ENCODE peak calls at places on chromosomes 5 and 9, in four cellular contexts. G is PC-3, K is psoas muscle, W is coronary artery. H is an unnamed sample.

GRCh38 chr5:66617991-66618768 is 22.0 kb downstream of the MAST4 start:
- DNase-seq in G (no peak), K (no peak), W (no peak), H (no peak)

GRCh38 chr5:138947780-138948179 is 72.6 kb upstream of the LRRTM2 start:
- DNase-seq in G (no peak), K (no peak), W (no peak), H (no peak)

GRCh38 chr5:155953335-155953734 is 373.6 kb upstream of the SGCD start:
- DNase-seq in G (no peak), K (no peak), W (no peak), H (no peak)

GRCh38 chr9:116450378-116451139 is 236.5 kb upstream of the TRIM32 start:
- DNase-seq in G (peak), K (no peak), W (no peak), H (peak)

GRCh38 chr5:73816656-73817420 is 190.8 kb downstream of the ARHGEF28 start:
- DNase-seq in G (no peak), K (no peak), W (no peak), H (peak)

GRCh38 chr9:15144567-15145174 is 162.3 kb downstream of the TTC39B start:
- DNase-seq in G (peak), K (no peak), W (no peak), H (peak)

GRCh38 chr5:79346420-79346824 is 110.5 kb downstream of the JMY start:
- DNase-seq in G (peak), K (no peak), W (no peak), H (peak)

GRCh38 chr9:133942206-133942975 is 49.7 kb downstream of the VAV2 start:
- DNase-seq in G (no peak), K (peak), W (no peak), H (no peak)

DNA sequence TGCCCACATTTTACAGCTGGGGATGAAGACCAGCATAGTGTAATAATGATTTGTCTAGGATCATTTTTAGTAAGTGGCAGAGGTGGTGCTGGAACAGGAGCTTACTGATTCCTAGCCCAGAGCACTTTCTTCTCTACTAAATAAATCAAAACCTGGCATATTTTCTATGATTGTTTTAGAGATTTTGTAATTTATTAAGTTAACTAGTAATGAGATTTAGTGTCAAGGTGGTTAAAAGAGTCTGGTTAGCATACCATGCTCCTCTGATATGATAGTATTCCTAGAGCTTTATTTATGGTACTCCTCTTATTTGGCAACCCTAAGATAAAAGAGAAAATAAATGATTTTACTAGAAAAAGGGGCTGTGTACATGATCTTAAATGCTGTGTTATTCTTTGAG is 604.0 kb downstream of the ISL1 start:
- DNase-seq in G (no peak), K (no peak), W (no peak), H (no peak)
- TF ChIP-seq CTCF in G (no peak), K (no peak), W (no peak), H (no peak)

GRCh38 chr5:160467555-160468418 is 46.1 kb downstream of the PTTG1 start:
- DNase-seq in G (peak), K (peak), W (no peak), H (peak)
- H3K4me3 ChIP-seq in G (peak), K (peak), W (peak), H (no peak)

DNA sequence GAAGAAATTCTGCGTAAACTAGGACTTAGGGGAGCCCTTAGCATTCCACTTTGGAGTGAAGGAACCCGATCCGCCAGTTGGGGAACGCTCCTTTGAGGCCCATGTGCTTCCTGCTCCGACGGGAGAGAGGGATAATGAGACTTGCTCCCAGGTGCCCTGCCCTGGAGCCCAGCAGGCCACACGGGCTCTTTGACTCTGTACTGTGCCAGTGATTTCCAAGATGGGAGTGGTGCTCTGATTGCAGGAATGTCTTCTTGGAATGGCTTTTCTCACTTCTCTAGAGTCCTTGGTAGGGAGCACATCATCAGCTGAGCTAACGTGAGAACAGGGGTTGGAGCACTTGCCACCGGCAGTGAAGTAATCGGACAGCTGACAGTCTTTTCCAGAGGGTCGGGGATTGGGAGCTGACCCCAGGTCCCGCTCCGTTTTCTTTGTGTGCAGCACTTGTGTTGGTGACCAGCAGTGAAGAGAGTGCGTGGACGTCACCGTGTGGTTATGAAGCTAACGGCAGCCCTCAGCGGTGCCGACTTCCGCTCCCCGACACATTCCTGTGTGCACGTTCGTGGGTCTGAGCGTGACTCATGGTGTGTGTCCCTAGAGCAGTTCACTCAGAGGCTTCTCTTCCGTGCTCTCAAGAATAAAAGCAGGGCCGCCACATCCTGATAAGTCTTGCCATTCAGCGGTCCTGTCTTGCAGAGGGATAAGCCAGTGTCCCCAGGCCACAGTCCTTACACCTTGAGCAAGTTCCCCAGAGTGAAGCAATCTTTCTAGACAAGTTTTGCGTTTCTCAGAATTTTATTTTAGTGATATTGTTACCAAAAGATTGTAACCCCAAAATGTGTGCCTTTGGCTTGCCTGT is 25.6 kb downstream of the ABL1 start:
- DNase-seq in G (no peak), K (peak), W (peak), H (peak)
- TF ChIP-seq CTCF in G (no peak), K (peak), W (peak), H (peak)

DNA sequence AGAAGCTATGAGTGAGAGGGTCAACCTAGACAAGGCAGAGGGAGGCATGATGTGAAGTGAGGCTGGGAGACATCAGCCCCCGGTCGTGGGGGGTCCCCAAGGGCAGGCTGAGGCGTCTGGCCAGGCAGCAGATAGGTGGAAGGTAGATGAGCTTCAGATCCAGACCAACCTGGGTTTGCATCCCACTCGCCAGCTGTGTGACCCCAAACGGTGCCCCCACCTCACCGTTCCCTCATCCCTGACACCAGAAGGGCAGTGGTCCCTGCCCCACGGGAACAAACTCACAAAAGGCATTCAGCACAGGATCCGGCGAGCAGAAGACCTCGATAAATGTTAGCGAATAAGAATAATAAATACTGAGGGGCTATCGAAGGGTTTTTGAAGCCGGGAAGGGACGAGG is 27.5 kb upstream of the LMX1B start:
- DNase-seq in G (no peak), K (no peak), W (no peak), H (no peak)
- H3K4me3 ChIP-seq in G (no peak), K (no peak), W (no peak), H (no peak)

GRCh38 chr5:142119051-142119625 is 10.6 kb downstream of the NDFIP1 start:
- DNase-seq in G (no peak), K (no peak), W (no peak), H (no peak)
- TF ChIP-seq CTCF in G (no peak), K (no peak), W (no peak), H (no peak)

GRCh38 chr5:141398608-141399007 is 861 bp downstream of the PCDHGB5 start:
- DNase-seq in G (no peak), K (no peak), W (no peak), H (no peak)

GRCh38 chr5:141399555-141400258 is 2.0 kb downstream of the PCDHGB5 start:
- DNase-seq in G (no peak), K (no peak), W (no peak), H (no peak)

GRCh38 chr5:141402553-141403328 is at the start of gene PCDHGA9:
- DNase-seq in G (no peak), K (no peak), W (no peak), H (peak)

GRCh38 chr5:141403387-141403786 is 809 bp downstream of the PCDHGA9 start:
- DNase-seq in G (no peak), K (no peak), W (no peak), H (no peak)
- H3K4me3 ChIP-seq in G (no peak), K (peak), W (peak), H (no peak)